ENCODE peak calls at places on chromosomes 16 and 17, in five cellular contexts. C is pancreas, I is left ventricle myocardium inferior, Z is GM23338, H is hepatocyte. E is an unnamed sample.
A peak's percentile ranks its signal among the peaks of the same experiment; 100 is the strongest.

GRCh38 chr16:35752773-35753558 is 2293.6 kb downstream of the TP53TG3F start:
- DNase-seq in C (peak; percentile 49), I (no peak), Z (no peak), H (no peak), E (no peak)

GRCh38 chr17:59155439-59156177 is at the start of gene PRR11:
- DNase-seq in C (peak; percentile 92), I (peak; percentile 91), Z (peak; percentile 99), H (peak; percentile 99), E (no peak)

GRCh38 chr17:65660078-65660477 is 98.6 kb upstream of the AXIN2 start:
- DNase-seq in C (no peak), I (no peak), Z (no peak), H (no peak), E (no peak)

GRCh38 chr17:74632196-74632540 is 8.6 kb upstream of the CD300E start:
- DNase-seq in C (no peak), I (no peak), Z (peak; percentile 38), H (no peak), E (no peak)

GRCh38 chr16:30010817-30011504 is at the start of gene DOC2A:
- DNase-seq in C (peak; percentile 74), I (no peak), Z (peak; percentile 87), H (peak; percentile 58), E (peak; percentile 49)

GRCh38 chr17:15109608-15110007 is 155.5 kb downstream of the PMP22 start:
- DNase-seq in C (no peak), I (no peak), Z (peak; percentile 37), H (no peak), E (no peak)

GRCh38 chr16:70253291-70254094 is 1.8 kb upstream of the EXOSC6 start:
- DNase-seq in C (peak; percentile 67), I (no peak), Z (peak; percentile 86), H (peak; percentile 56), E (peak; percentile 52)

GRCh38 chr17:1487939-1488825 is 4.3 kb downstream of the MYO1C start:
- DNase-seq in C (peak; percentile 91), I (peak; percentile 90), Z (peak; percentile 90), H (peak; percentile 97), E (peak; percentile 95)

GRCh38 chr17:19237389-19238166 is 412 bp downstream of the EPN2 start:
- DNase-seq in C (peak; percentile 85), I (peak; percentile 37), Z (peak; percentile 85), H (peak; percentile 70), E (no peak)

GRCh38 chr17:33940769-33941168 is 314.3 kb upstream of the CCL2 start:
- DNase-seq in C (no peak), I (peak; percentile 46), Z (no peak), H (no peak), E (no peak)

GRCh38 chr16:11848842-11849241 is 2.5 kb downstream of the RSL1D1 start:
- DNase-seq in C (no peak), I (no peak), Z (no peak), H (no peak), E (no peak)

GRCh38 chr17:36777118-36777517 is 160.2 kb upstream of the LHX1 start:
- DNase-seq in C (no peak), I (no peak), Z (peak; percentile 78), H (peak; percentile 26), E (peak; percentile 39)

GRCh38 chr16:997440-998051 is 16.0 kb downstream of the SOX8 start:
- DNase-seq in C (no peak), I (peak; percentile 48), Z (peak; percentile 82), H (peak; percentile 79), E (peak; percentile 38)

GRCh38 chr16:58440094-58440493 is 47.8 kb downstream of the GINS3 start:
- DNase-seq in C (no peak), I (no peak), Z (no peak), H (no peak), E (no peak)

GRCh38 chr16:15434425-15435215 is at the start of gene BMERB1:
- DNase-seq in C (peak; percentile 89), I (peak; percentile 74), Z (peak; percentile 91), H (peak; percentile 76), E (peak; percentile 82)

GRCh38 chr17:42133461-42134041 is 10.9 kb downstream of the HSPB9 start:
- DNase-seq in C (no peak), I (no peak), Z (no peak), H (no peak), E (no peak)

GRCh38 chr17:32426894-32427293 is 17.4 kb upstream of the PSMD11 start:
- DNase-seq in C (no peak), I (no peak), Z (no peak), H (no peak), E (no peak)

GRCh38 chr17:33377837-33378236 is 84.7 kb upstream of the ASIC2 start:
- DNase-seq in C (no peak), I (no peak), Z (no peak), H (no peak), E (no peak)

GRCh38 chr16:17590711-17591654 is 120.2 kb upstream of the XYLT1 start:
- DNase-seq in C (no peak), I (no peak), Z (no peak), H (no peak), E (no peak)

GRCh38 chr17:21275579-21276339 is 8.8 kb upstream of the MAP2K3 start:
- DNase-seq in C (peak; percentile 97), I (peak; percentile 95), Z (peak; percentile 91), H (peak; percentile 94), E (peak; percentile 85)

GRCh38 chr16:57830890-57831484 is 28.7 kb upstream of the KIFC3 start:
- DNase-seq in C (no peak), I (no peak), Z (no peak), H (no peak), E (no peak)

GRCh38 chr17:40450175-40450574 is 6.9 kb downstream of the IGFBP4 start:
- DNase-seq in C (no peak), I (no peak), Z (peak; percentile 85), H (peak; percentile 55), E (no peak)

GRCh38 chr17:29760279-29760721 is 137.6 kb upstream of the CORO6 start:
- DNase-seq in C (no peak), I (no peak), Z (peak; percentile 23), H (peak; percentile 8), E (peak; percentile 47)

GRCh38 chr16:53757971-53758609 is 54.1 kb downstream of the FTO start:
- DNase-seq in C (no peak), I (no peak), Z (no peak), H (no peak), E (no peak)

GRCh38 chr16:8655184-8655717 is 19.2 kb upstream of the ABAT start:
- DNase-seq in C (no peak), I (no peak), Z (peak; percentile 84), H (peak; percentile 58), E (peak; percentile 28)

GRCh38 chr16:47458331-47458730 is 2.5 kb downstream of the ITFG1 start:
- DNase-seq in C (no peak), I (no peak), Z (no peak), H (no peak), E (no peak)

GRCh38 chr16:70508752-70509151 is 14.6 kb downstream of the COG4 start:
- DNase-seq in C (no peak), I (no peak), Z (no peak), H (no peak), E (no peak)

GRCh38 chr16:58638148-58639036 is 8.8 kb upstream of the CNOT1 start:
- DNase-seq in C (no peak), I (peak; percentile 26), Z (peak; percentile 63), H (peak; percentile 82), E (no peak)

GRCh38 chr16:76931186-76931585 is 259.8 kb upstream of the MON1B start:
- DNase-seq in C (no peak), I (no peak), Z (no peak), H (no peak), E (no peak)

GRCh38 chr16:84732674-84733352 is 33.0 kb downstream of the USP10 start:
- DNase-seq in C (no peak), I (no peak), Z (no peak), H (no peak), E (no peak)
- H3K4me3 ChIP-seq in C (no peak overlapping the region), I (no peak overlapping the region), Z (no peak overlapping the region), H (no peak overlapping the region), E (no peak overlapping the region)

DNA sequence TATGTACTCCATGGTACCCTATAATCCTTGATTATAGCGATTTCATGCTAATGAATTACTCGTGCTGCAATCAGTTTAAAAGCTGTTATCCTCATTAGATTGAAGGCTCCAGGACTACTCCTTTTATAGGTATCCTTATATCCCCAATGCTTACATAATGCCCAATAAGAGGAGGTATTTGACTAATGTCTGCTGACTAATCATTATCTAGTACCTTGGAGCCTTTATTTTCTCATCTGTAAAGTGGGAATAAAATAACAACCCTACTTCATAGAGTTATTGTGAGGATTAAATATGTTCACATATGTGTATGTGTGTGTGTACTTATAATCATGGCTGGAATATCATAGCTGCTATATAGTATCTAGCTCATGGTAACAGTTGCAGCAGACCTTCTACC is 1031.5 kb downstream of the CDH11 start:
- DNase-seq in C (no peak), I (no peak), Z (no peak), H (no peak), E (no peak)
- H3K27ac ChIP-seq in C (no peak overlapping the region), I (no peak overlapping the region), Z (no peak overlapping the region), H (no peak overlapping the region), E (no peak overlapping the region)

GRCh38 chr17:77144227-77144626 is 3.5 kb downstream of the SEC14L1 start:
- DNase-seq in C (no peak), I (no peak), Z (no peak), H (no peak), E (no peak)

GRCh38 chr17:77143306-77143705 is 2.5 kb downstream of the SEC14L1 start:
- DNase-seq in C (no peak), I (no peak), Z (no peak), H (no peak), E (no peak)

GRCh38 chr17:77145635-77146632 is 5.2 kb downstream of the SEC14L1 start:
- DNase-seq in C (no peak), I (peak; percentile 60), Z (peak; percentile 65), H (peak; percentile 71), E (peak; percentile 77)

GRCh38 chr17:77146882-77147281 is 6.1 kb downstream of the SEC14L1 start:
- DNase-seq in C (peak; percentile 89), I (no peak), Z (peak; percentile 45), H (peak; percentile 69), E (no peak)

DNA sequence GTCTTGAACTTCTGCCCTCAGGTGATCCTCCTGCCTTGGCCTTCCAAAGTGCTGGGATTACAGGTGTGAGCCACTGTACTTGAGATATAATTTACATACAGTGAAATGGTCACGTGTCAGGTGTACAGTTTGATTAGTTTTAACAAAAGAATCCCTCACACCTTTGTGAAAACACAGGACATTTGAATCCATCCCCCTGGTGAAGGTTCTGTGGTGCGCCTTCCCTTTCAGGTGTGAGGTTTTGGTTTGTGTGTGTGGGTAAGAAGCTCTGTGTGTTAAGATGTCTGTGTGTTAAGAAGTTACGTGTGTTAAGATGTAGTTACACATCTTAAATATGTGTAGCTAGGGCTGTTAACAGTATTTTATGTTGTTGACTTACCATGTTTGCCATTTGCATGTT is 4.4 kb downstream of the SEC14L1 start:
- DNase-seq in C (no peak), I (no peak), Z (no peak), H (no peak), E (no peak)
- H3K4me3 ChIP-seq in C (no peak overlapping the region), I (peak overlapping the region; percentile 84), Z (no peak overlapping the region), H (no peak overlapping the region), E (no peak overlapping the region)

DNA sequence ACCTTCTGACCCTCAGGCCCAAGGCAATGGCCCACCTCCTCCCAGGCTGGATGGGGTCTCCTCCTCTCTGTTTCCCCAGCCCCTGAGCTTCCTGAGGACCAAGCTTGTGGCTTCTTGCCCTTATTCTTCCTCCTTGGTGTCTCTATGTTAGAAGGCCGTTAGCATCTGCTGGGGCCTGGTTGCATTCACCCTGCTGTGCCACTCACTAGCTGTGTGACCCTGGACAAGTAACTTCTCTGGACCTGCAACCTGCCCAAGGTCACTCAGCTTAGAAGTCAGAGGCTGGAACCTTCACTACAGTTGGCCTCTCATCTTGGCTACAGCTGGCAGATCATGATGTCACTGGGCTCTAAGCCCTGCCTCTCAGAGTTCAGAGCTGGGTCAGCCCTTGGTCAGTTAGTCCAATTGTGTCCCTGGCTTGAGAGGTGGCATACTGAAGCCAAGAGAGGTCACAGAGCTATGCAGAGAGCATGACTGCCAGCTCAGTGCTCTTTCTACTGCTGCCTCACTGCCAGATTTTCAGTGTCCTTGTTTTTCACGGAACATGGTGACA is 3.0 kb downstream of the MT2A start:
- DNase-seq in C (no peak), I (peak; percentile 75), Z (no peak), H (no peak), E (no peak)
- H3K27ac ChIP-seq in C (peak overlapping the region; percentile 33), I (peak overlapping the region; percentile 95), Z (no peak overlapping the region), H (peak overlapping the region; percentile 12), E (no peak overlapping the region)